ENCODE peak calls at places on chromosomes 6 and 20, in nine cellular contexts. F is cardiac muscle cell, D is renal cortical epithelial cell, Q is GM12865, X is omental fat pad, C is memory B cell, B is thyroid gland, L is fibroblast of lung, I is ecto neural progenitor cell. P is an unnamed sample.
A peak's percentile ranks its signal among the peaks of the same experiment; 100 is the strongest.

GRCh38 chr6:4402477-4402976 is 267.2 kb upstream of the ECI2 start:
- DNase-seq in I (no peak), L (peak; percentile 89), C (no peak), D (peak; percentile 70), Q (peak; percentile 21), F (peak; percentile 88), X (no peak), B (peak; percentile 15), P (no peak)

GRCh38 chr6:39240155-39240757 is 11.0 kb upstream of the KCNK5 start:
- DNase-seq in Q (no peak), D (no peak), B (no peak), X (no peak), C (no peak), L (no peak), I (no peak), F (no peak), P (no peak)

GRCh38 chr6:50995036-50995435 is 176.4 kb downstream of the TFAP2B start:
- DNase-seq in I (no peak), D (no peak), C (no peak), X (no peak), Q (no peak), L (no peak), F (no peak), B (no peak), P (no peak)

GRCh38 chr6:27139753-27140522 is 107.6 kb upstream of the PRSS16 start:
- DNase-seq in I (peak; percentile 50), Q (peak; percentile 84), C (no peak), F (peak; percentile 30), L (peak; percentile 33), X (no peak), D (peak; percentile 9), B (no peak), P (no peak)

GRCh38 chr6:154295733-154296132 is 60.9 kb downstream of the IPCEF1 start:
- DNase-seq in X (no peak), C (no peak), D (no peak), I (no peak), B (peak; percentile 34), L (no peak), F (no peak), Q (no peak), P (no peak)

GRCh38 chr6:111717621-111718020 is 111.9 kb upstream of the TRAF3IP2 start:
- DNase-seq in C (no peak), Q (no peak), X (no peak), I (no peak), L (no peak), B (no peak), D (no peak), F (no peak), P (no peak)

GRCh38 chr6:140824595-140824994 is 1308.1 kb upstream of the GJE1 start:
- DNase-seq in B (no peak), L (no peak), C (no peak), D (no peak), X (no peak), F (no peak), I (no peak), Q (no peak), P (no peak)

GRCh38 chr6:106257195-106257594 is 68.4 kb downstream of the ATG5 start:
- DNase-seq in F (no peak), C (no peak), Q (no peak), L (peak; percentile 70), D (no peak), X (no peak), B (no peak), I (no peak), P (no peak)

GRCh38 chr6:79173378-79173777 is 61.1 kb downstream of the HMGN3 start:
- DNase-seq in X (no peak), Q (peak; percentile 4), F (no peak), C (no peak), D (no peak), B (no peak), I (no peak), L (no peak), P (no peak)

GRCh38 chr6:31826793-31827285 is 699 bp upstream of the HSPA1B start:
- DNase-seq in Q (peak; percentile 84), I (no peak), X (no peak), L (peak; percentile 88), D (no peak), B (peak; percentile 94), C (no peak), F (peak; percentile 96), P (peak; percentile 49)

GRCh38 chr20:38134427-38135281 is 30.4 kb downstream of the TGM2 start:
- DNase-seq in C (no peak), I (no peak), F (peak; percentile 80), B (no peak), L (peak; percentile 88), X (no peak), Q (no peak), D (peak; percentile 41), P (no peak)

GRCh38 chr6:101761124-101761601 is 367.7 kb downstream of the GRIK2 start:
- DNase-seq in C (no peak), B (no peak), L (peak; percentile 61), F (peak; percentile 95), I (no peak), X (no peak), D (peak; percentile 45), Q (no peak), P (no peak)

GRCh38 chr20:11170565-11170964 is 496.8 kb upstream of the JAG1 start:
- DNase-seq in I (no peak), Q (no peak), L (peak; percentile 52), D (no peak), B (peak; percentile 3), C (no peak), X (no peak), F (peak; percentile 66), P (no peak)

GRCh38 chr6:75285156-75285639 is 606 bp upstream of the TMEM30A start:
- DNase-seq in C (no peak), I (no peak), L (no peak), B (no peak), F (no peak), X (no peak), D (no peak), Q (peak; percentile 40), P (no peak)

GRCh38 chr6:52217761-52218160 is 26.5 kb downstream of the IL17F start:
- DNase-seq in Q (no peak), L (no peak), B (no peak), F (no peak), I (no peak), D (peak; percentile 72), C (no peak), X (no peak), P (no peak)

GRCh38 chr6:46440133-46440532 is 51.1 kb downstream of the RCAN2 start:
- DNase-seq in C (no peak), I (no peak), Q (no peak), X (no peak), B (no peak), D (no peak), L (peak; percentile 18), F (no peak), P (no peak)

GRCh38 chr20:46557231-46557956 is 6.9 kb upstream of the OCSTAMP start:
- DNase-seq in I (no peak), B (peak; percentile 82), Q (no peak), X (no peak), L (peak; percentile 21), D (peak; percentile 85), F (peak; percentile 27), C (no peak), P (no peak)

GRCh38 chr6:88368071-88368787 is 202.1 kb upstream of the CNR1 start:
- DNase-seq in D (peak; percentile 93), I (no peak), Q (no peak), L (peak; percentile 81), C (no peak), X (no peak), B (no peak), F (peak; percentile 81), P (no peak)

GRCh38 chr20:3045816-3046676 is at the start of gene MRPS26:
- DNase-seq in L (peak; percentile 85), B (peak; percentile 93), F (peak; percentile 92), C (peak; percentile 67), X (peak; percentile 51), I (peak; percentile 95), Q (peak; percentile 94), D (peak; percentile 51), P (peak; percentile 96)

GRCh38 chr20:45080867-45081616 is 19.9 kb downstream of the KCNS1 start:
- DNase-seq in C (no peak), L (no peak), I (no peak), F (peak; percentile 44), Q (no peak), B (no peak), X (no peak), D (no peak), P (no peak)

GRCh38 chr20:57410398-57411323 is 19.5 kb downstream of the RBM38 start:
- DNase-seq in B (no peak), L (no peak), D (no peak), I (no peak), F (no peak), X (no peak), C (no peak), Q (no peak), P (no peak)

GRCh38 chr6:52368002-52368401 is 6.1 kb downstream of the PAQR8 start:
- DNase-seq in C (no peak), F (no peak), I (no peak), Q (no peak), L (no peak), X (no peak), D (no peak), B (no peak), P (no peak)

GRCh38 chr20:6298049-6298448 is 175.2 kb upstream of the FERMT1 start:
- DNase-seq in I (no peak), L (no peak), Q (no peak), X (no peak), D (no peak), C (no peak), F (no peak), B (no peak), P (no peak)

GRCh38 chr6:21870071-21870729 is 276.6 kb downstream of the SOX4 start:
- DNase-seq in I (no peak), B (no peak), D (no peak), F (no peak), L (no peak), Q (peak; percentile 12), X (no peak), C (no peak), P (no peak)

GRCh38 chr6:130900913-130901312 is 73.7 kb downstream of the SMLR1 start:
- DNase-seq in L (peak; percentile 78), I (no peak), Q (no peak), X (no peak), F (peak; percentile 72), B (peak; percentile 2), C (no peak), D (peak; percentile 69), P (no peak)

GRCh38 chr6:143449731-143450452 is 603 bp downstream of the ADAT2 start:
- DNase-seq in F (peak; percentile 60), Q (peak; percentile 68), C (peak; percentile 59), X (no peak), I (peak; percentile 50), B (no peak), L (peak; percentile 38), D (peak; percentile 25), P (no peak)

GRCh38 chr20:10761232-10761631 is 87.4 kb upstream of the JAG1 start:
- DNase-seq in F (peak; percentile 85), I (no peak), D (no peak), B (no peak), L (peak; percentile 99), X (no peak), C (no peak), Q (no peak), P (no peak)

GRCh38 chr6:111474106-111474505 is 8.9 kb downstream of the REV3L start:
- DNase-seq in D (no peak), Q (no peak), L (no peak), I (no peak), F (no peak), B (no peak), X (no peak), C (no peak), P (no peak)

GRCh38 chr20:34190679-34191090 is 50.5 kb upstream of the ASIP start:
- DNase-seq in L (peak; percentile 79), I (peak; percentile 82), Q (peak; percentile 59), X (no peak), C (peak; percentile 21), B (peak; percentile 79), D (peak; percentile 69), F (peak; percentile 93), P (peak; percentile 38)

GRCh38 chr6:131281471-131282270 is 146.4 kb downstream of the AKAP7 start:
- DNase-seq in D (no peak), B (peak; percentile 22), I (no peak), L (peak; percentile 38), C (peak; percentile 2), F (peak; percentile 44), Q (peak; percentile 15), X (no peak), P (no peak)

GRCh38 chr6:37432916-37433656 is at the start of gene CMTR1:
- DNase-seq in C (peak; percentile 97), L (peak; percentile 88), X (peak; percentile 85), Q (peak; percentile 98), I (peak; percentile 97), B (peak; percentile 95), F (peak; percentile 94), D (peak; percentile 66), P (peak; percentile 93)

P was measured in GM12891.